ENCODE peak calls at places on chromosomes 11 and 22, in nine cellular contexts. One of them, this sample, is unnamed.

GRCh38 chr11:119599864-119600593 is 129.0 kb downstream of the NECTIN1 start:
- DNase-seq in fibroblast of lung: no peak
- DNase-seq in SK-N-MC: no peak
- DNase-seq in K562: no peak
- DNase-seq in mammary epithelial cell: peak; percentile 69
- DNase-seq in astrocyte: no peak
- DNase-seq in GM12878: no peak
- DNase-seq in GM23338: no peak
- DNase-seq in neural progenitor cell: no peak
- DNase-seq in this sample: no peak

GRCh38 chr22:26143801-26144325 is 25.4 kb upstream of the SEZ6L start:
- DNase-seq in fibroblast of lung: no peak
- DNase-seq in SK-N-MC: no peak
- DNase-seq in K562: no peak
- DNase-seq in mammary epithelial cell: no peak
- DNase-seq in astrocyte: no peak
- DNase-seq in GM12878: no peak
- DNase-seq in GM23338: no peak
- DNase-seq in neural progenitor cell: no peak
- DNase-seq in this sample: no peak

GRCh38 chr22:20414450-20414849 is 20.5 kb downstream of the ZNF74 start:
- DNase-seq in fibroblast of lung: no peak
- DNase-seq in SK-N-MC: no peak
- DNase-seq in K562: no peak
- DNase-seq in mammary epithelial cell: no peak
- DNase-seq in astrocyte: no peak
- DNase-seq in GM12878: no peak
- DNase-seq in GM23338: no peak
- DNase-seq in neural progenitor cell: no peak
- DNase-seq in this sample: no peak

GRCh38 chr11:27950339-27950738 is 157.6 kb downstream of the KIF18A start:
- DNase-seq in fibroblast of lung: no peak
- DNase-seq in SK-N-MC: no peak
- DNase-seq in K562: no peak
- DNase-seq in mammary epithelial cell: no peak
- DNase-seq in astrocyte: no peak
- DNase-seq in GM12878: no peak
- DNase-seq in GM23338: peak; percentile 26
- DNase-seq in neural progenitor cell: no peak
- DNase-seq in this sample: peak; percentile 42

GRCh38 chr11:117179048-117179999 is 781 bp downstream of the SIDT2 start:
- DNase-seq in fibroblast of lung: peak; percentile 45
- DNase-seq in SK-N-MC: peak; percentile 22
- DNase-seq in K562: peak; percentile 65
- DNase-seq in mammary epithelial cell: peak; percentile 17
- DNase-seq in astrocyte: peak; percentile 30
- DNase-seq in GM12878: peak; percentile 45
- DNase-seq in GM23338: no peak
- DNase-seq in neural progenitor cell: peak; percentile 34
- DNase-seq in this sample: peak; percentile 73

GRCh38 chr22:44689173-44689572 is 12.8 kb upstream of the PRR5 start:
- DNase-seq in fibroblast of lung: peak; percentile 61
- DNase-seq in SK-N-MC: no peak
- DNase-seq in K562: no peak
- DNase-seq in mammary epithelial cell: no peak
- DNase-seq in astrocyte: peak; percentile 47
- DNase-seq in GM12878: no peak
- DNase-seq in GM23338: no peak
- DNase-seq in neural progenitor cell: no peak
- DNase-seq in this sample: no peak

GRCh38 chr22:46916886-46917625 is 154.6 kb downstream of the TBC1D22A start:
- DNase-seq in fibroblast of lung: no peak
- DNase-seq in SK-N-MC: no peak
- DNase-seq in K562: no peak
- DNase-seq in mammary epithelial cell: no peak
- DNase-seq in astrocyte: no peak
- DNase-seq in GM12878: no peak
- DNase-seq in GM23338: no peak
- DNase-seq in neural progenitor cell: no peak
- DNase-seq in this sample: no peak

GRCh38 chr11:122319842-122320555 is 204.0 kb upstream of the BLID start:
- DNase-seq in fibroblast of lung: no peak
- DNase-seq in SK-N-MC: no peak
- DNase-seq in K562: no peak
- DNase-seq in mammary epithelial cell: no peak
- DNase-seq in astrocyte: no peak
- DNase-seq in GM12878: no peak
- DNase-seq in GM23338: no peak
- DNase-seq in neural progenitor cell: peak; percentile 51
- DNase-seq in this sample: no peak

GRCh38 chr11:95375881-95376280 is 144.9 kb upstream of the SESN3 start:
- DNase-seq in fibroblast of lung: peak; percentile 98
- DNase-seq in SK-N-MC: no peak
- DNase-seq in K562: no peak
- DNase-seq in mammary epithelial cell: peak; percentile 61
- DNase-seq in astrocyte: peak; percentile 98
- DNase-seq in GM12878: no peak
- DNase-seq in GM23338: no peak
- DNase-seq in neural progenitor cell: no peak
- DNase-seq in this sample: peak; percentile 98

GRCh38 chr11:86037743-86038142 is 31.1 kb downstream of the PICALM start:
- DNase-seq in fibroblast of lung: no peak
- DNase-seq in SK-N-MC: no peak
- DNase-seq in K562: peak; percentile 24
- DNase-seq in mammary epithelial cell: no peak
- DNase-seq in astrocyte: no peak
- DNase-seq in GM12878: no peak
- DNase-seq in GM23338: no peak
- DNase-seq in neural progenitor cell: no peak
- DNase-seq in this sample: no peak

GRCh38 chr11:43962383-43962969 is 20.0 kb downstream of the C11orf96 start:
- DNase-seq in fibroblast of lung: no peak
- DNase-seq in SK-N-MC: no peak
- DNase-seq in K562: no peak
- DNase-seq in mammary epithelial cell: no peak
- DNase-seq in astrocyte: no peak
- DNase-seq in GM12878: no peak
- DNase-seq in GM23338: no peak
- DNase-seq in neural progenitor cell: peak; percentile 49
- DNase-seq in this sample: peak; percentile 47

GRCh38 chr11:2813141-2813908 is 72.2 kb downstream of the CDKN1C start:
- DNase-seq in fibroblast of lung: peak; percentile 82
- DNase-seq in SK-N-MC: no peak
- DNase-seq in K562: no peak
- DNase-seq in mammary epithelial cell: no peak
- DNase-seq in astrocyte: peak; percentile 81
- DNase-seq in GM12878: no peak
- DNase-seq in GM23338: no peak
- DNase-seq in neural progenitor cell: no peak
- DNase-seq in this sample: no peak

GRCh38 chr11:104422320-104422944 is 258.5 kb upstream of the PDGFD start:
- DNase-seq in fibroblast of lung: no peak
- DNase-seq in SK-N-MC: no peak
- DNase-seq in K562: no peak
- DNase-seq in mammary epithelial cell: no peak
- DNase-seq in astrocyte: no peak
- DNase-seq in GM12878: no peak
- DNase-seq in GM23338: no peak
- DNase-seq in neural progenitor cell: no peak
- DNase-seq in this sample: no peak

GRCh38 chr11:71064702-71065515 is 187.5 kb downstream of the SHANK2 start:
- DNase-seq in fibroblast of lung: no peak
- DNase-seq in SK-N-MC: no peak
- DNase-seq in K562: no peak
- DNase-seq in mammary epithelial cell: no peak
- DNase-seq in astrocyte: no peak
- DNase-seq in GM12878: no peak
- DNase-seq in GM23338: no peak
- DNase-seq in neural progenitor cell: no peak
- DNase-seq in this sample: no peak

GRCh38 chr11:90220391-90220790 is 2.5 kb downstream of the CHORDC1 start:
- DNase-seq in fibroblast of lung: peak; percentile 62
- DNase-seq in SK-N-MC: no peak
- DNase-seq in K562: peak; percentile 14
- DNase-seq in mammary epithelial cell: peak; percentile 57
- DNase-seq in astrocyte: peak; percentile 53
- DNase-seq in GM12878: no peak
- DNase-seq in GM23338: no peak
- DNase-seq in neural progenitor cell: no peak
- DNase-seq in this sample: peak; percentile 84
- H3K4me3 ChIP-seq in fibroblast of lung: peak overlapping the region; percentile 1
- H3K4me3 ChIP-seq in SK-N-MC: peak overlapping the region; percentile 96
- H3K4me3 ChIP-seq in K562: peak overlapping the region; percentile 89
- H3K4me3 ChIP-seq in mammary epithelial cell: peak overlapping the region; percentile 88
- H3K4me3 ChIP-seq in astrocyte: peak overlapping the region; percentile 95
- H3K4me3 ChIP-seq in GM12878: peak overlapping the region; percentile 87
- H3K4me3 ChIP-seq in GM23338: peak overlapping the region; percentile 90
- H3K4me3 ChIP-seq in neural progenitor cell: peak overlapping the region; percentile 72
- H3K4me3 ChIP-seq in this sample: peak overlapping the region; percentile 83

DNA sequence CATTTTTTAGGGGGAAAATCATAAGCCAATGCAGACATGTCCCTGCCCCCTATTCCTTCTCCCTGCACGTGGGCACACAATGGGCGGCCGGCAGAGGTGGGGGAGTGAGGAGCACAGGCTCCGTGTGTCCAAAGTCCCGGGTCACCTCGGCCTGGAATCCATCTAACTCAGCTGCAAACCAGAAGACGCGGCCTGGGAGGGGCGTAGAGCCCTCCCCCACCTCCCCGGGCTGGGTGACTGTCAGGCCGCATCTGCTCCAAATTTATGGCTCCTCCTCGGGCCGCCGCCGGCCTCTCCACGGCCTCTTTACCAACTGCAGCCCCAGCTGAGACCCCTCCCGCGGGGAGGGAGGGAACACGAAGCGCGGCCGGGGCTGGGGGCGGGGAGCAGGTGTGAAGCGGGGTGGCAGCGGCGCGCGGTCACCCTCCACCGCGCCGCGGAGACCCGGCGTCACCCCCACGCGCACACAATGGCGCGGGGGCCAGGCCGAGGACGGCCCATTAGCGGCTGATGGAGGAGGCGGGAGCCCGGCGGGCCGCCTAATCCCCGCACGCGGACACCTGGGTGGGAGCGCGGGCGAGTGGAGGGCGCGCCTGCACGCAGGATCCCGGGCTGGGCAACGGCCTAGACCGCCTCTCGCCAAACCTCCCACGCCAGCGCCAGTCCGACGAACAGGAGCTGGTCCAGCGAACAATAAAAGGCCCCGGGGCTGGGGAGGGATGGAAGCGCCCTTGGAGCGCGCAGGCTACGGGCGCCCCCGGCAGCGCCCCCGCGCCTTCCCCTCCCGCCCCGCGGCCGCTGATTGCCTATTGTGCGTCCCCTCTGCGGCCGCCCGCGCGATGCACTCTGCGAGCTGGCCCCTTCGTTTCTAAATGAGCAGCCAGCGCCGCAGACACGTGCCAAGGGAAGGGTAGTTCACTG is 25.9 kb upstream of the ROBO3 start:
- DNase-seq in fibroblast of lung: no peak
- DNase-seq in SK-N-MC: no peak
- DNase-seq in K562: no peak
- DNase-seq in mammary epithelial cell: no peak
- DNase-seq in astrocyte: no peak
- DNase-seq in GM12878: no peak
- DNase-seq in GM23338: peak; percentile 59
- DNase-seq in neural progenitor cell: peak; percentile 80
- DNase-seq in this sample: peak; percentile 54
- TF ChIP-seq EZH2 in fibroblast of lung: peak; percentile 74
- TF ChIP-seq EZH2 in SK-N-MC: peak; percentile 40
- TF ChIP-seq EZH2 in K562: no peak
- TF ChIP-seq EZH2 in mammary epithelial cell: peak; percentile 81
- TF ChIP-seq EZH2 in astrocyte: peak; percentile 94
- TF ChIP-seq EZH2 in GM12878: no peak
- TF ChIP-seq EZH2 in GM23338: peak; percentile 87
- TF ChIP-seq EZH2 in neural progenitor cell: peak; percentile 76
- TF ChIP-seq EZH2 in this sample: peak; percentile 37

GRCh38 chr11:46347637-46348311 is 511 bp downstream of the DGKZ start:
- DNase-seq in fibroblast of lung: no peak
- DNase-seq in SK-N-MC: no peak
- DNase-seq in K562: no peak
- DNase-seq in mammary epithelial cell: no peak
- DNase-seq in astrocyte: no peak
- DNase-seq in GM12878: no peak
- DNase-seq in GM23338: no peak
- DNase-seq in neural progenitor cell: no peak
- DNase-seq in this sample: peak; percentile 57

GRCh38 chr11:46348566-46348981 is 1.3 kb downstream of the DGKZ start:
- DNase-seq in fibroblast of lung: no peak
- DNase-seq in SK-N-MC: no peak
- DNase-seq in K562: no peak
- DNase-seq in mammary epithelial cell: no peak
- DNase-seq in astrocyte: no peak
- DNase-seq in GM12878: no peak
- DNase-seq in GM23338: no peak
- DNase-seq in neural progenitor cell: no peak
- DNase-seq in this sample: no peak

GRCh38 chr11:46350695-46351094 is 3.4 kb downstream of the DGKZ start:
- DNase-seq in fibroblast of lung: no peak
- DNase-seq in SK-N-MC: no peak
- DNase-seq in K562: no peak
- DNase-seq in mammary epithelial cell: no peak
- DNase-seq in astrocyte: no peak
- DNase-seq in GM12878: no peak
- DNase-seq in GM23338: no peak
- DNase-seq in neural progenitor cell: no peak
- DNase-seq in this sample: no peak

GRCh38 chr11:46346886-46347636 is at the start of gene DGKZ:
- DNase-seq in fibroblast of lung: peak; percentile 70
- DNase-seq in SK-N-MC: no peak
- DNase-seq in K562: peak; percentile 96
- DNase-seq in mammary epithelial cell: peak; percentile 81
- DNase-seq in astrocyte: peak; percentile 39
- DNase-seq in GM12878: no peak
- DNase-seq in GM23338: peak; percentile 80
- DNase-seq in neural progenitor cell: peak; percentile 95
- DNase-seq in this sample: peak; percentile 88

GRCh38 chr11:46348986-46349401 is 1.7 kb downstream of the DGKZ start:
- DNase-seq in fibroblast of lung: no peak
- DNase-seq in SK-N-MC: no peak
- DNase-seq in K562: no peak
- DNase-seq in mammary epithelial cell: no peak
- DNase-seq in astrocyte: no peak
- DNase-seq in GM12878: no peak
- DNase-seq in GM23338: no peak
- DNase-seq in neural progenitor cell: no peak
- DNase-seq in this sample: no peak
- H3K4me3 ChIP-seq in fibroblast of lung: no peak overlapping the region
- H3K4me3 ChIP-seq in SK-N-MC: peak overlapping the region; percentile 88
- H3K4me3 ChIP-seq in K562: no peak overlapping the region
- H3K4me3 ChIP-seq in mammary epithelial cell: peak overlapping the region; percentile 73
- H3K4me3 ChIP-seq in astrocyte: no peak overlapping the region
- H3K4me3 ChIP-seq in GM12878: peak overlapping the region; percentile 88
- H3K4me3 ChIP-seq in GM23338: peak overlapping the region; percentile 80
- H3K4me3 ChIP-seq in neural progenitor cell: no peak overlapping the region
- H3K4me3 ChIP-seq in this sample: peak overlapping the region; percentile 78

DNA sequence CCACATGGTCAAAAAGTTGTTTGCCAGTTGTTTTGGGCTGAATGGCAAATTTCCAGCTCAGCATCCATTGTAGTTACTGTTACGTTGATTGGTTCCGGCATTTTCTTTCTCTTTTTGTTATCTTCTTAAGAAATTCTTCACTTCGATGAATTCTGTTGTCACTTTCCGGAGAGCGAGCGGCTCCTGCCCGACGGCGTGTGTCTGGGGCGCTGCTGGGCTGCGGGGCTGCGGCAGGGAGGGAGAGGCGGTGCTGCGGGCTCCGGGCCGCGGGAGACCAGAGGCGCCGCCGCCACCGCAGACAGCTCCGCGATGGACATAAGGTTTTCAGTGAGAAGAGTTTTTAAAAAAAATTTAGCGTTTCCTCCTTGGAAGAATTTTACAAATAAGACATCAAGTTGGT is 117.4 kb downstream of the RRM1 start:
- DNase-seq in fibroblast of lung: no peak
- DNase-seq in SK-N-MC: no peak
- DNase-seq in K562: no peak
- DNase-seq in mammary epithelial cell: no peak
- DNase-seq in astrocyte: no peak
- DNase-seq in GM12878: no peak
- DNase-seq in GM23338: peak; percentile 65
- DNase-seq in neural progenitor cell: peak; percentile 58
- DNase-seq in this sample: no peak
- TF ChIP-seq EZH2 in fibroblast of lung: no peak
- TF ChIP-seq EZH2 in SK-N-MC: peak; percentile 46
- TF ChIP-seq EZH2 in K562: no peak
- TF ChIP-seq EZH2 in mammary epithelial cell: no peak
- TF ChIP-seq EZH2 in astrocyte: no peak
- TF ChIP-seq EZH2 in GM12878: no peak
- TF ChIP-seq EZH2 in GM23338: peak; percentile 28
- TF ChIP-seq EZH2 in neural progenitor cell: peak; percentile 61
- TF ChIP-seq EZH2 in this sample: no peak

This sample was measured in GM23248.